ENCODE peak calls at places on chromosomes 4 and X, in four cellular contexts. V is K562, L is endothelial cell of umbilical vein, H is keratinocyte. B is an unnamed sample.
A peak's percentile ranks its signal among the peaks of the same experiment; 100 is the strongest.

GRCh38 chr4:44629280-44629866 is 22.1 kb downstream of the YIPF7 start:
- DNase-seq in V (peak; percentile 55), L (peak; percentile 55), H (peak; percentile 7), B (peak; percentile 43)

GRCh38 chr4:110193822-110194761 is 4.3 kb downstream of the ELOVL6 start:
- DNase-seq in V (peak; percentile 96), L (peak; percentile 95), H (peak; percentile 90), B (peak; percentile 97)

GRCh38 chr4:110109455-110109854 is 89.0 kb downstream of the ELOVL6 start:
- DNase-seq in V (no peak), L (no peak), H (no peak), B (no peak)

GRCh38 chr4:86664959-86665358 is 70.8 kb downstream of the PTPN13 start:
- DNase-seq in V (no peak), L (no peak), H (peak; percentile 15), B (peak; percentile 77)

GRCh38 chr4:176334066-176334465 is 14.3 kb downstream of the SPCS3 start:
- DNase-seq in V (no peak), L (no peak), H (no peak), B (no peak)

GRCh38 chr4:75686346-75686745 is 13.1 kb upstream of the G3BP2 start:
- DNase-seq in V (no peak), L (no peak), H (no peak), B (no peak)

GRCh38 chrX:57821703-57822375 is 88.4 kb downstream of the ZXDA start:
- DNase-seq in V (peak; percentile 52), L (peak; percentile 67), H (peak; percentile 5), B (peak; percentile 55)

GRCh38 chr4:87165886-87166285 is 54.5 kb downstream of the KLHL8 start:
- DNase-seq in V (no peak), L (no peak), H (no peak), B (no peak)

GRCh38 chr4:4488405-4489404 is 53.1 kb downstream of the STX18 start:
- DNase-seq in V (peak; percentile 82), L (peak; percentile 86), H (peak; percentile 30), B (peak; percentile 83)

GRCh38 chr4:189940178-189941004 is at the start of gene FRG1:
- DNase-seq in V (peak; percentile 95), L (peak; percentile 95), H (peak; percentile 54), B (peak; percentile 93)

GRCh38 chrX:118644378-118644777 is 83.0 kb upstream of the IL13RA1 start:
- DNase-seq in V (peak; percentile 16), L (peak; percentile 59), H (no peak), B (peak; percentile 68)

GRCh38 chr4:57081651-57082349 is 28.4 kb downstream of the IGFBP7 start:
- DNase-seq in V (no peak), L (no peak), H (no peak), B (no peak)

GRCh38 chrX:21961142-21961541 is 20.6 kb downstream of the SMS start:
- DNase-seq in V (no peak), L (no peak), H (no peak), B (no peak)

GRCh38 chr4:148152868-148153630 is 289.2 kb downstream of the NR3C2 start:
- DNase-seq in V (no peak), L (no peak), H (no peak), B (no peak)

GRCh38 chrX:66150188-66150587 is 13.9 kb upstream of the HEPH start:
- DNase-seq in V (peak; percentile 55), L (no peak), H (no peak), B (peak; percentile 7)

GRCh38 chr4:16329132-16329796 is 103.0 kb upstream of the TAPT1 start:
- DNase-seq in V (no peak), L (no peak), H (no peak), B (peak; percentile 2)

GRCh38 chrX:30806187-30806728 is 82.8 kb downstream of the TAB3 start:
- DNase-seq in V (no peak), L (no peak), H (no peak), B (no peak)

GRCh38 chrX:10356979-10357378 is 200.2 kb downstream of the CLCN4 start:
- DNase-seq in V (no peak), L (no peak), H (no peak), B (peak; percentile 58)

GRCh38 chrX:5236096-5236495 is 992.6 kb downstream of the NLGN4X start:
- DNase-seq in V (no peak), L (no peak), H (no peak), B (no peak)

GRCh38 chr4:14566518-14566917 is 435.8 kb upstream of the CPEB2 start:
- DNase-seq in V (no peak), L (no peak), H (no peak), B (peak; percentile 0)

GRCh38 chr4:85860066-85860465 is 385.1 kb downstream of the ARHGAP24 start:
- DNase-seq in V (no peak), L (peak; percentile 48), H (no peak), B (peak; percentile 52)

GRCh38 chrX:3815896-3816664 is 102.6 kb upstream of the PRKX start:
- DNase-seq in V (peak; percentile 72), L (peak; percentile 28), H (no peak), B (peak; percentile 12)

DNA sequence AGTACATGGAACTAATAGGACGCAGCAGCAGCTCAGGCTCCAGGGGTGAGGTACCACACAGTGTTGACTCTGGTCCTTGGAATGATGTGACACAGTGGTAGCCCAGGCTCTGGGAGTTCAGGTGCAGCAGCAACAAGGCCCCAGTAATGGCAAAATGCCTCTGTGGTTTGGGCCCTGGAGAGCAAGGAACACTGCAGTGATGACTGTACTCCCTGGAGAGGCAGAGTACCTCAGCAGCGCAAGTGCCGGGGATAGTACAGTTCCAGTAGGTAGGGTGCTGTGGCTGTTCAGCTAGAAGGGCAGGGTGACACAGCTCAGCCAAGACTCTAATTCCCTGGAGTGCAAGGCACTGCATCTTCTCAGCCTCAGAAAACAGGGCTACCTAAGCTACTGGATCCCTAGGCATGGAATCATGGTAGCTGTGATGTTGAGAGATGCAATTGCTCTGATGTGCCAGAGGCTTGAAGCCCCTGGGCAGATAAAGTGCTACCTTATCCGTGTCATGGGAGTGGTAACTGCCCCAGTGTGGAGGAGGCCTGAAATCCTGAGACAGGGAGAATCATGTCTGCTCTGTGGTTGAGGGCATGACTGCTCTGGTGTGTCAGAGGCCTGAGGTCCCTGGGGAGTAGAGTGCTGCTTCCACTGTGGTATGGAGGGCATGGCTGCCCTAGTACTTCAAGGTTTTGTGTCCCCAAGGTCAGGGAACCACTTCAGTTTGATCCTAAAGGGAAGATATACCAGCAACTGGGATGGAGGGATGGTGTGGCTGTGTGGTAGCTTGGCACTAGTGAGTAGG is 55.2 kb downstream of the AREG start:
- DNase-seq in V (no peak), L (no peak), H (no peak), B (peak; percentile 38)
- TF ChIP-seq CTCF in V (no peak), L (no peak), H (no peak), B (no peak)

GRCh38 chr4:41405464-41405863 is 132.5 kb upstream of the LIMCH1 start:
- DNase-seq in V (no peak), L (no peak), H (no peak), B (no peak)
- H3K9me1 ChIP-seq in V (no peaks in the 10 kb centered on the region), L (no peaks in the 10 kb centered on the region), H (no peaks in the 10 kb centered on the region), B (no peaks in the 10 kb centered on the region)

DNA sequence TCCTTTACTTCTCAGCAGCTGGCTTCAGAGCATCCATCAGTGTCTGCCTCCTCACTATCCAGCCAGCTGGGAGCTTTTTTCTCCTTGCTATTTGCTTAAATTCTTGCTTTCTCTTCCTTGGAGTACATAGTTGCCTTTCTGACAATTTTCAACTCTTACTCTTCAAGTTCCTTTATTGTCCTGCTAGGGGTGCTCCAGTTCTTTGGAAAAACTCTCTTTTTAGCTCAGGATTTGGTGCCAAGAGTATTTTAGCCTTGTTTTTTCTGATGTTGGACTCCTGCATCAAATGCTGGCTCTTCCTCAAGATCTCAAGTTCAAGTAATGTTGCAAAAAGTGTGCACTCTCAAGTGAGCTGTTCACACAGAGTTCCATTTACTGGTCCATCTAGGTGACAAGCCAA is 126.4 kb downstream of the KDR start:
- DNase-seq in V (no peak), L (peak; percentile 65), H (no peak), B (peak; percentile 4)
- TF ChIP-seq CTCF in V (no peak), L (peak; percentile 43), H (no peak), B (peak; percentile 20)

DNA sequence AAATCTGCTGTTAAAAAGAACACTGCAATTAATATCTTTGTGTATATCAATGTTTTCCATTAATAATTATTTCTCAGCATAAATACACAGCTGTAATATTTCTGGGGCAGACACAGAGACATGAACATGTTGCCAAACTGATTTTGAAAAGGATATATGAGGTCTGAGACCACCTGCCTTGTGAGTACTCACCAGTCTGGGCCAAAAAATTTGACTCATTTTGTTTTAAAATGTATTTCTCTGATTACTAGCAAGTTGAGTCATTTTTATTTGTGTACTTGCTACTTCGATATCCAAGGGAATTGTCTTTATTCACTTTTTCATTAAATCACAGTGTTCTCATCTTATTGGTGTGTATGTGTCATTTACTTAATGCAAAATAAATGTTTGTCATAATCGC is 8.5 kb upstream of the RAI2 start:
- DNase-seq in V (no peak), L (no peak), H (no peak), B (no peak)
- H3K9me1 ChIP-seq in V (no peaks in the 10 kb centered on the region), L (no peaks in the 10 kb centered on the region), H (no peaks in the 10 kb centered on the region), B (no peaks in the 10 kb centered on the region)

GRCh38 chr4:183504064-183504929 is 561 bp upstream of the ING2 start:
- DNase-seq in V (peak; percentile 98), L (peak; percentile 98), H (peak; percentile 53), B (peak; percentile 96)
- TF ChIP-seq CTCF in V (peak; percentile 57), L (peak; percentile 1), H (peak; percentile 28), B (peak; percentile 44)

GRCh38 chr4:13436962-13437361 is 47.2 kb downstream of the RAB28 start:
- DNase-seq in V (no peak), L (no peak), H (no peak), B (no peak)
- H3K9me1 ChIP-seq in V (no peaks in the 10 kb centered on the region), L (peaks cover 2% of the 10 kb centered on the region), H (no peaks in the 10 kb centered on the region), B (no peaks in the 10 kb centered on the region)

DNA sequence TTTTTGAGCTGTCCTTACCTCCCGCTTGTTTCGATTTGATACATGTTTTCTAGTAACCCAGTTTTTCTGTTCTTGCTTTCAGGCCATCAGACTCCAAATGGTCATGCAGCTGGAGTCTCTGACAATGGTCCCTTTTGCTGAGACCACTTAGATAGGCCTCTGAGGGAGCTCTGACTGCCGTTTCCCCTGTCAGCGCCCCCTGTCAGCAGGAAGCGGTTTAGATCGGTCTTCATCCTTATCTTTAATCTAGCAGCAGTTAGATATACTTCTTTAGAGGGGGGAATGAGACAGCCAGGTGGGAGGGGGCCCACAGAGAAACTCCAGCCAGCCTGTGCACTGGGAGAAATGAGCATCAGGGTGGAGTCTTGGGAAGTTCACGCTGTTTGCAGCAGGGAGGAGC is 457.9 kb downstream of the GPAT3 start:
- DNase-seq in V (peak; percentile 9), L (no peak), H (no peak), B (no peak)
- TF ChIP-seq CTCF in V (peak; percentile 42), L (no peak), H (peak; percentile 25), B (peak; percentile 17)